ENCODE peak calls at places on chromosome 9, in nine cellular contexts. J is nephron progenitor cell; B is AG08396; A is posterior vena cava; Z is activated T-helper 1 cell treated with anti-CD3 and anti-CD28 coated beads, Interleukin-12 subunit alpha, Interleukin-12 subunit beta, Interleukin-2, Interleukin-4 antibody, amounts not matched to agents 30 ng/mL and 10 ng/mL and 1 ng/mL, durations not matched to agents 14 hours and 24 hours and 36 hours; O is midbrain; X is EH; U is GM06990; C is hepatocyte. W is an unnamed sample.

GRCh38 chr9:119370816-119371215 is 1.6 kb upstream of the BRINP1 start:
- DNase-seq in O (peak; percentile 35), B (peak; percentile 64), C (peak; percentile 82), Z (no peak), U (no peak), A (no peak), J (peak; percentile 92), X (peak; percentile 34), W (no peak)

GRCh38 chr9:18861599-18862546 is 171.1 kb downstream of the SAXO1 start:
- DNase-seq in X (peak; percentile 12), C (peak; percentile 24), A (peak; percentile 89), U (no peak), O (no peak), Z (no peak), J (peak; percentile 47), B (peak; percentile 44), W (no peak)

GRCh38 chr9:96719538-96720315 is 58.2 kb downstream of the ZNF510 start:
- DNase-seq in B (no peak), A (no peak), Z (no peak), X (no peak), C (no peak), O (no peak), J (no peak), U (peak; percentile 0), W (no peak)

GRCh38 chr9:36166150-36166927 is 2.8 kb upstream of the CCIN start:
- DNase-seq in Z (peak; percentile 83), X (peak; percentile 90), J (peak; percentile 89), B (peak; percentile 94), O (peak; percentile 83), A (peak; percentile 96), C (peak; percentile 81), U (peak; percentile 84), W (peak; percentile 25)

GRCh38 chr9:130417602-130418001 is 27.2 kb upstream of the ASS1 start:
- DNase-seq in B (no peak), O (no peak), X (no peak), C (no peak), J (no peak), U (no peak), Z (no peak), A (peak; percentile 71), W (no peak)

GRCh38 chr9:115373000-115373709 is 255.2 kb upstream of the TNC start:
- DNase-seq in C (peak; percentile 75), Z (no peak), X (peak; percentile 97), J (no peak), U (no peak), A (no peak), O (no peak), B (peak; percentile 81), W (no peak)

GRCh38 chr9:110601098-110601497 is 21.6 kb upstream of the SVEP1 start:
- DNase-seq in A (no peak), Z (no peak), U (no peak), B (no peak), C (no peak), J (no peak), X (no peak), O (no peak), W (no peak)

GRCh38 chr9:82982271-82982880 is 80.6 kb downstream of the RASEF start:
- DNase-seq in C (no peak), A (no peak), U (no peak), B (no peak), X (no peak), Z (no peak), O (no peak), J (no peak), W (no peak)

GRCh38 chr9:137723396-137724113 is 104.8 kb downstream of the EHMT1 start:
- DNase-seq in C (no peak), Z (no peak), A (no peak), J (no peak), B (no peak), U (no peak), X (no peak), O (no peak), W (no peak)

GRCh38 chr9:16543691-16544090 is 326.8 kb downstream of the BNC2 start:
- DNase-seq in Z (no peak), J (no peak), B (no peak), X (no peak), U (no peak), C (no peak), A (no peak), O (no peak), W (no peak)

GRCh38 chr9:136007906-136008692 is 46.9 kb upstream of the UBAC1 start:
- DNase-seq in X (peak; percentile 82), U (no peak), Z (no peak), A (no peak), J (no peak), C (peak; percentile 48), O (no peak), B (peak; percentile 90), W (no peak)

GRCh38 chr9:74322661-74323314 is 174.3 kb upstream of the RORB start:
- DNase-seq in B (no peak), O (no peak), Z (no peak), J (no peak), X (no peak), A (no peak), U (no peak), C (no peak), W (no peak)

GRCh38 chr9:88952976-88953375 is 38.3 kb upstream of the S1PR3 start:
- DNase-seq in Z (no peak), J (no peak), C (no peak), B (no peak), O (no peak), A (no peak), U (no peak), X (no peak), W (no peak)

GRCh38 chr9:69657269-69657668 is 14.9 kb downstream of the APBA1 start:
- DNase-seq in C (peak; percentile 16), A (no peak), J (no peak), X (no peak), Z (no peak), B (no peak), O (no peak), U (no peak), W (no peak)

W was measured in H1.